ENCODE peak calls at places on chromosomes 2 and 18, in four cellular contexts. O, K, Y and L are unnamed samples.

GRCh38 chr2:134499307-134499706 is 219.5 kb downstream of the TMEM163 start:
- DNase-seq in K (no peak), O (no peak), Y (no peak), L (no peak)

GRCh38 chr2:24620936-24621335 is 129.9 kb downstream of the NCOA1 start:
- DNase-seq in Y (no peak), K (no peak), O (no peak), L (no peak)

GRCh38 chr2:154827286-154827685 is 128.8 kb downstream of the KCNJ3 start:
- DNase-seq in Y (no peak), K (no peak), O (no peak), L (no peak)

GRCh38 chr2:95149397-95149984 is 10.2 kb downstream of the ZNF514 start:
- DNase-seq in K (no peak), Y (no peak), O (no peak), L (no peak)

GRCh38 chr2:99694331-99694730 is 204.5 kb upstream of the REV1 start:
- DNase-seq in O (no peak), K (no peak), Y (no peak), L (no peak)

GRCh38 chr18:77054606-77055428 is 77.8 kb downstream of the MBP start:
- DNase-seq in Y (peak), O (peak), K (peak), L (peak)

GRCh38 chr2:71477231-71477681 is 23.9 kb downstream of the DYSF start:
- DNase-seq in O (no peak), K (no peak), Y (no peak), L (no peak)

GRCh38 chr2:225282858-225283693 is 116.4 kb upstream of the NYAP2 start:
- DNase-seq in O (peak), K (no peak), Y (peak), L (peak)

GRCh38 chr2:43370705-43371104 is 144.3 kb upstream of the ZFP36L2 start:
- DNase-seq in O (no peak), Y (no peak), K (no peak), L (no peak)

GRCh38 chr2:24083567-24084385 is 858 bp downstream of the TP53I3 start:
- DNase-seq in O (peak), Y (peak), K (peak), L (peak)

GRCh38 chr2:185202416-185202815 is 536.2 kb upstream of the FSIP2 start:
- DNase-seq in K (no peak), Y (no peak), O (no peak), L (no peak)

GRCh38 chr2:60460577-60461420 is 92.7 kb downstream of the BCL11A start:
- DNase-seq in Y (no peak), O (no peak), K (no peak), L (no peak)

GRCh38 chr2:201674298-201674697 is 24.1 kb downstream of the MPP4 start:
- DNase-seq in K (no peak), Y (no peak), O (no peak), L (no peak)

GRCh38 chr2:40298026-40298425 is 153.9 kb downstream of the SLC8A1 start:
- DNase-seq in Y (no peak), K (no peak), O (no peak), L (no peak)

DNA sequence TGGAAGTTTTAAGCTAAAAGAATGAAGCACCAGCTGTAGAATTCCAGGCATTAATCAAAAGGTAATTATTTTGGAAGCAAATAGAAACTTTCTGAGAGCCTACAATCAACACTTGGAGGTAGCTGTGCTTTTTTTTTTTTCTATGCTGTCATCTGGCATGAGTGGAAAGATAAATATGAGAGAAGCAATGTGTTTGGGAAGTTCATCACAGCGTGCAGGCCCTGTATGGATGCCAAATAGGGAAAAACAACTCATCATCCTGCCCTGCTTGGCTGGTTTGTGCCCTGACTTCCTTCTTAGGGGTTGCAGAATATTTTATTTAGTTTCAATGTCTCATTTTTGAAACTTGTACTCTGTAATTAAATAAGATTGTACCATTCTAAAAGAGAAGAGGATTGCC is 437.4 kb downstream of the PIK3C3 start:
- DNase-seq in Y (no peak), O (no peak), K (no peak), L (no peak)
- TF ChIP-seq TAF1 in Y (no peak), O (no peak), K (no peak), L (no peak)

GRCh38 chr2:143890799-143891198 is 629.1 kb downstream of the ZEB2 start:
- DNase-seq in Y (no peak), O (no peak), K (no peak), L (no peak)

DNA sequence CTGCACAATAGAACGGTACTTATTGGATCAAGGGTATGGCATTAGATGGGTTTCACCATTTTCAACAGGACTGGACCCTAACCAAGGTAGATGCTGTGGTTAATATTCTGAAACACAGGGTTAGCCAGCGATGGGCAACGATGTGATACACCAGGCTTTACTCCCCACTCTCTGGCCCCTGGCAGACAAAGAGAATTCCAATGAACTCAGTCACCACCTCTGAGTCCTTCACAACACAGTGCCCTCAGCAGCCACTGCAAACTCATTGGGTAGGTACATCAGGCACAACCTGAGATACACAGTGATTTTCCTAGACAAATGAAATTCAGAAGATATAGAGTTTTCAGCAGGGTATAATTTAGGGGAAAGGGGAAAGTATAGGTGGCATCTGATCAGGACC is 634.5 kb downstream of the ZEB2 start:
- DNase-seq in Y (no peak), O (no peak), K (no peak), L (no peak)
- TF ChIP-seq CBX5 in Y (no peak), O (no peak), K (no peak), L (no peak)

DNA sequence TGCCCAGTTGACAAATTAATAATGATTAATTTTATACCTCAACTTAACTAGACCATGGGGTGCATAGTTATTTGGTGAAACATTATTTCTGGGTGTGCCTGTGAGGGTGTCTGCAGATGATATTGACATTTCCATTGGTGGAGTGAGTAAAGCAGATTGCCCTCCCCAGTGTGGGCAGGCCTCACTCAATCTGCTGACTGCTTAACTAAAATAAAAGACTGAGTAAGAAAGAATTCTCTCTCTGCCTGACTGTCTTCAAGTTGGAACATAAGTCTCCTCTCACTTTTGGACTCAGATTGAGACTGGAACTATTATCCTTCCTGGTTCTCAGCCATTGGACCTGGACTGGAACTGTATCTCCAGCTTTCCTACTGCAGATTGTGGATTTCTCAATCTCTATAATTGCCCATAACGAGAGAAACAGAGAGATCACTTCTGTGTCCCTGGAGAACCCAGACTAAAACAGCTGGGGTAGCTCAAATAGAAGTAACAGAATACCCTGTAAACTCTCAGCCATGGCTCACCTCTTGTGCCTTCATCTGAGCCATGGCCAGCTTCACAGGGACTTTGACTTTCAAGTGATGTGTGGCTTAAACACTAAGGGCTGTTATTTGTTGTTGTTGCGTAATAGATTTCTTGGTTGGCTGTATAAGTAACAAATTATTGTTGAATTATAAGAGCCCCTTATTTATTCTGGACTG is 575.3 kb upstream of the RAB6C start:
- DNase-seq in K (no peak), Y (no peak), O (no peak), L (no peak)
- TF ChIP-seq TAF1 in K (no peak), Y (no peak), O (no peak), L (no peak)

GRCh38 chr2:49798570-49798969 is 644.3 kb upstream of the FSHR start:
- DNase-seq in K (no peak), O (no peak), Y (no peak), L (no peak)

GRCh38 chr2:49801898-49802297 is 647.6 kb upstream of the FSHR start:
- DNase-seq in K (no peak), Y (no peak), O (no peak), L (no peak)

DNA sequence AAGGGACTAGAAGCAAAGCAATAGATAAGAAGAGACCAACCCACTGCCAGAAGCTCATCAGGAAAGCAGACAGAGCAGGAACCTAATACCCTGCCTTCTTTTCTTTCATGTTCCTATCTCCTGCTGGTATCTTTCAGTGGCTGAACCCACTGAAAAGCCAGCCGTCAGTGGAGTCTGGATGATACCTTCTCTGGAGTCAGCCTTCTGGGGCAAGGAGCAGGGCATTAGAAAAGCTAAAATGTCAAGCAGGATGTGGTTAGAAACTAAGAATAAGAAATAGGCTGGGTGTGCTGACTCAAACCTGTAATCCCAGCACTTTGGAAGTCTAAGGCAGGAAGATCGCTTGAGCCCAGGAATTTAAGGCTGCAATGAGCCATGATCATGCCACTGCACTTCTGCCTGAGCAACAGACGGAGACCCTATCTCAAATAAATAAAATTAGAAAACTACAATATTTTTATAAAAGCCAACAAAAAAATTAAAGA is 641.9 kb upstream of the FSHR start:
- DNase-seq in O (no peak), K (no peak), Y (no peak), L (no peak)
- TF ChIP-seq CBX5 in O (no peak), K (no peak), Y (no peak), L (no peak)